ENCODE peak calls at places on chromosomes 6 and 20, in four cellular contexts. One of them, this sample, is unnamed.

GRCh38 chr6:164095056-164095455 is 680.5 kb downstream of the QKI start:
- DNase-seq in activated CD8-positive, alpha-beta T cell treated with anti-CD3 and anti-CD28 coated beads for 36 hours: no peak
- DNase-seq in fibroblast of the aortic adventitia: no peak
- DNase-seq in neural progenitor cell: no peak
- DNase-seq in this sample: no peak

GRCh38 chr6:161188547-161189465 is 85.1 kb downstream of the AGPAT4 start:
- DNase-seq in activated CD8-positive, alpha-beta T cell treated with anti-CD3 and anti-CD28 coated beads for 36 hours: no peak
- DNase-seq in fibroblast of the aortic adventitia: no peak
- DNase-seq in neural progenitor cell: no peak
- DNase-seq in this sample: no peak

GRCh38 chr20:4490595-4491280 is 231.0 kb upstream of the PRND start:
- DNase-seq in activated CD8-positive, alpha-beta T cell treated with anti-CD3 and anti-CD28 coated beads for 36 hours: no peak
- DNase-seq in fibroblast of the aortic adventitia: peak; percentile 55
- DNase-seq in neural progenitor cell: no peak
- DNase-seq in this sample: peak; percentile 66

GRCh38 chr6:56652231-56652630 is 9.5 kb upstream of the DST start:
- DNase-seq in activated CD8-positive, alpha-beta T cell treated with anti-CD3 and anti-CD28 coated beads for 36 hours: no peak
- DNase-seq in fibroblast of the aortic adventitia: peak; percentile 58
- DNase-seq in neural progenitor cell: no peak
- DNase-seq in this sample: no peak

GRCh38 chr20:1369970-1370369 is 22.9 kb downstream of the FKBP1A start:
- DNase-seq in activated CD8-positive, alpha-beta T cell treated with anti-CD3 and anti-CD28 coated beads for 36 hours: no peak
- DNase-seq in fibroblast of the aortic adventitia: no peak
- DNase-seq in neural progenitor cell: no peak
- DNase-seq in this sample: no peak

GRCh38 chr6:41047745-41048742 is 5.0 kb upstream of the APOBEC2 start:
- DNase-seq in activated CD8-positive, alpha-beta T cell treated with anti-CD3 and anti-CD28 coated beads for 36 hours: no peak
- DNase-seq in fibroblast of the aortic adventitia: no peak
- DNase-seq in neural progenitor cell: no peak
- DNase-seq in this sample: no peak

GRCh38 chr20:40542065-40542464 is 147.0 kb downstream of the MAFB start:
- DNase-seq in activated CD8-positive, alpha-beta T cell treated with anti-CD3 and anti-CD28 coated beads for 36 hours: no peak
- DNase-seq in fibroblast of the aortic adventitia: no peak
- DNase-seq in neural progenitor cell: no peak
- DNase-seq in this sample: no peak

GRCh38 chr20:30500829-30501440 is 756.5 kb upstream of the DEFB115 start:
- DNase-seq in activated CD8-positive, alpha-beta T cell treated with anti-CD3 and anti-CD28 coated beads for 36 hours: no peak
- DNase-seq in fibroblast of the aortic adventitia: no peak
- DNase-seq in neural progenitor cell: no peak
- DNase-seq in this sample: no peak

GRCh38 chr6:24454452-24454851 is 34.9 kb downstream of the GPLD1 start:
- DNase-seq in activated CD8-positive, alpha-beta T cell treated with anti-CD3 and anti-CD28 coated beads for 36 hours: no peak
- DNase-seq in fibroblast of the aortic adventitia: no peak
- DNase-seq in neural progenitor cell: no peak
- DNase-seq in this sample: no peak

GRCh38 chr6:24455061-24455460 is 34.3 kb downstream of the GPLD1 start:
- DNase-seq in activated CD8-positive, alpha-beta T cell treated with anti-CD3 and anti-CD28 coated beads for 36 hours: no peak
- DNase-seq in fibroblast of the aortic adventitia: no peak
- DNase-seq in neural progenitor cell: peak; percentile 18
- DNase-seq in this sample: no peak

GRCh38 chr6:24460966-24461365 is 28.4 kb downstream of the GPLD1 start:
- DNase-seq in activated CD8-positive, alpha-beta T cell treated with anti-CD3 and anti-CD28 coated beads for 36 hours: no peak
- DNase-seq in fibroblast of the aortic adventitia: no peak
- DNase-seq in neural progenitor cell: no peak
- DNase-seq in this sample: no peak

GRCh38 chr6:24458937-24459336 is 30.4 kb downstream of the GPLD1 start:
- DNase-seq in activated CD8-positive, alpha-beta T cell treated with anti-CD3 and anti-CD28 coated beads for 36 hours: no peak
- DNase-seq in fibroblast of the aortic adventitia: no peak
- DNase-seq in neural progenitor cell: no peak
- DNase-seq in this sample: no peak

GRCh38 chr6:24458134-24458533 is 31.2 kb downstream of the GPLD1 start:
- DNase-seq in activated CD8-positive, alpha-beta T cell treated with anti-CD3 and anti-CD28 coated beads for 36 hours: no peak
- DNase-seq in fibroblast of the aortic adventitia: no peak
- DNase-seq in neural progenitor cell: no peak
- DNase-seq in this sample: no peak
- TF ChIP-seq CTCF in activated CD8-positive, alpha-beta T cell treated with anti-CD3 and anti-CD28 coated beads for 36 hours: no peak
- TF ChIP-seq CTCF in fibroblast of the aortic adventitia: no peak
- TF ChIP-seq CTCF in neural progenitor cell: no peak
- TF ChIP-seq CTCF in this sample: no peak

GRCh38 chr20:51886341-51886740 is 84.0 kb upstream of the SALL4 start:
- DNase-seq in activated CD8-positive, alpha-beta T cell treated with anti-CD3 and anti-CD28 coated beads for 36 hours: no peak
- DNase-seq in fibroblast of the aortic adventitia: peak; percentile 16
- DNase-seq in neural progenitor cell: no peak
- DNase-seq in this sample: no peak

GRCh38 chr20:51889466-51889865 is 87.1 kb upstream of the SALL4 start:
- DNase-seq in activated CD8-positive, alpha-beta T cell treated with anti-CD3 and anti-CD28 coated beads for 36 hours: no peak
- DNase-seq in fibroblast of the aortic adventitia: no peak
- DNase-seq in neural progenitor cell: peak; percentile 48
- DNase-seq in this sample: no peak

GRCh38 chr20:51888186-51888790 is 86.0 kb upstream of the SALL4 start:
- DNase-seq in activated CD8-positive, alpha-beta T cell treated with anti-CD3 and anti-CD28 coated beads for 36 hours: no peak
- DNase-seq in fibroblast of the aortic adventitia: no peak
- DNase-seq in neural progenitor cell: peak; percentile 89
- DNase-seq in this sample: no peak

GRCh38 chr20:51884561-51884960 is 82.2 kb upstream of the SALL4 start:
- DNase-seq in activated CD8-positive, alpha-beta T cell treated with anti-CD3 and anti-CD28 coated beads for 36 hours: no peak
- DNase-seq in fibroblast of the aortic adventitia: peak; percentile 51
- DNase-seq in neural progenitor cell: no peak
- DNase-seq in this sample: peak; percentile 9

GRCh38 chr20:51886891-51887608 is 84.7 kb upstream of the SALL4 start:
- DNase-seq in activated CD8-positive, alpha-beta T cell treated with anti-CD3 and anti-CD28 coated beads for 36 hours: no peak
- DNase-seq in fibroblast of the aortic adventitia: no peak
- DNase-seq in neural progenitor cell: no peak
- DNase-seq in this sample: no peak
- TF ChIP-seq CTCF in activated CD8-positive, alpha-beta T cell treated with anti-CD3 and anti-CD28 coated beads for 36 hours: no peak
- TF ChIP-seq CTCF in fibroblast of the aortic adventitia: no peak
- TF ChIP-seq CTCF in neural progenitor cell: no peak
- TF ChIP-seq CTCF in this sample: no peak

DNA sequence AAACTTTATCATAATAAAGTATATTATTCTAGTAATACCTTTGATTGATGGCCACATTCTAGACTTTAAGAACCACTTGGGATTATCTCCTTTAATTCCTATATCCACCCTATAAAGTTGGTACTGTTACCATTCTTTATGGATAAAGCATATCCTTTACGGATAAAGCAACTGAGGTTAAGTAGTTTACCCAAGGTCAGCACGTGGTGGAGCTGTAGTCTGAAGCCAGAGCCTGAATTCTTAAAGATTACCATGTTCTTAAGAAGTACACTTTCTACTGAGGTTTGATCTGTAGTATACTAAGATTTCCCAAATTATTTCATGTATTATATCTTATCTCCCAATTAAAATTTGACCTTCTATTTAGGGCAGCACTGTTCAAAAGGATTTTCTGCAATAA is 3.0 kb upstream of the NCOA7 start:
- DNase-seq in activated CD8-positive, alpha-beta T cell treated with anti-CD3 and anti-CD28 coated beads for 36 hours: no peak
- DNase-seq in fibroblast of the aortic adventitia: peak; percentile 78
- DNase-seq in neural progenitor cell: no peak
- DNase-seq in this sample: peak; percentile 44
- TF ChIP-seq CTCF in activated CD8-positive, alpha-beta T cell treated with anti-CD3 and anti-CD28 coated beads for 36 hours: no peak
- TF ChIP-seq CTCF in fibroblast of the aortic adventitia: peak; percentile 43
- TF ChIP-seq CTCF in neural progenitor cell: peak; percentile 10
- TF ChIP-seq CTCF in this sample: peak; percentile 63

GRCh38 chr6:42819803-42820508 is 38.1 kb downstream of the BICRAL start:
- DNase-seq in activated CD8-positive, alpha-beta T cell treated with anti-CD3 and anti-CD28 coated beads for 36 hours: peak; percentile 15
- DNase-seq in fibroblast of the aortic adventitia: peak; percentile 54
- DNase-seq in neural progenitor cell: peak; percentile 15
- DNase-seq in this sample: no peak
- TF ChIP-seq CTCF in activated CD8-positive, alpha-beta T cell treated with anti-CD3 and anti-CD28 coated beads for 36 hours: no peak
- TF ChIP-seq CTCF in fibroblast of the aortic adventitia: peak; percentile 57
- TF ChIP-seq CTCF in neural progenitor cell: peak; percentile 22
- TF ChIP-seq CTCF in this sample: peak; percentile 46

DNA sequence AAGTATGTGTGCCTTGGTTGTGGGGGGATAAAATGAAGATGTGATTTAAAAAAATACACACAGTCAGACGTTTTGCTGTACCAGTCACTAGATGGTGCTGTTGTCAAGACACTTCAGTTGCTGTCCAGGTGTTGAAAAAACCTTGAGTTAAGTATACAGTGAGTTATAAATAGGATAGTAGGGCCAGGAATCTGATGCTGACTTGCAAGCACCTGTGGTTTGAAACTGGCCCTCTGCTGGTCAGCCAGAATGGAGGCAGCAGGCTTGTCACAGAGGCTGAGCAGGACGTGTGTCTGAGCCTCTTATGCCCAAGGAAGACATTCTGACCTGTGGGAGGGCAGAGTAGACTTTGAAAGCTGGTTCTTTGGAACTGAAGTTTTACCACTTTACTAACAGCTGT is 27.8 kb downstream of the RNF8 start:
- DNase-seq in activated CD8-positive, alpha-beta T cell treated with anti-CD3 and anti-CD28 coated beads for 36 hours: peak; percentile 36
- DNase-seq in fibroblast of the aortic adventitia: peak; percentile 65
- DNase-seq in neural progenitor cell: peak; percentile 70
- DNase-seq in this sample: peak; percentile 58
- TF ChIP-seq CTCF in activated CD8-positive, alpha-beta T cell treated with anti-CD3 and anti-CD28 coated beads for 36 hours: peak; percentile 68
- TF ChIP-seq CTCF in fibroblast of the aortic adventitia: peak; percentile 56
- TF ChIP-seq CTCF in neural progenitor cell: peak; percentile 79
- TF ChIP-seq CTCF in this sample: peak; percentile 82

DNA sequence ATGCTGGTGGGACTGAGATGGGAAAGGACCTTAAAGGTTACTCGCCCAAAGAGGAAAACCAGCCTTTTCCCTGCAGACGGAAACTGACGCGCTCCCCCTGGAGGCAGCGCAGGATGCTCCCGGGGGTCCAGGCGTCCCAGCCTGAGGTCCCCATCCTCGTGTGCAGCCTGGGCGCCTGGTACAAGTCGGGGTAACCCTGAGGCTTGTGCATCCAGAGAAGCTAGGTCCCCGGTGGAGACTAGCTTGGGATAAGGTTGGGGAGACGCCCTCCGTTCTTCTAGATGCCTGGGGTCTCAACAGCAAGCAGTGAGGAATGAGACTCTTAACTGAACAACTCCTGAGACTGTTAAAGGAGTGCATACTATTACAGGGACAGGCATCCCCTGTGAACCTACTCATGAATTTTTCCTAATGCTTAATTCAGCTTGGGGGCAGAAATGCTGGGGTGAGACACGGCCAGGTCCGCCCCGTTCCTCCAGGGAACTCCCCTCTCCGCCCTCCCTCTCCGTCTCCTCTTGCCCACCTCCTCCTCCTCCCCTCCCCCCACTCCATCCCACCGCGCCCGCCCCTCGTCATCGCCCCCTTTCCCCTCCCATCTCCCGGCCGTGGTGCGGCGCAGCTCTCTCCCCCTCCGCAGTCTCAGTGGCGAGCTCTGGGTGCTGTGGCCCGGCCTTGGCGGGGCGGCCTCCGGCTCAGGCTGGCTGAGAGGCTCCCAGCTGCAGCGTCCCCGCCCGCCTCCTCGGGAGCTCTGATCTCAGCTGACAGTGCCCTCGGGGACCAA is at the start of gene PRSS35:
- DNase-seq in activated CD8-positive, alpha-beta T cell treated with anti-CD3 and anti-CD28 coated beads for 36 hours: peak; percentile 29
- DNase-seq in fibroblast of the aortic adventitia: peak; percentile 40
- DNase-seq in neural progenitor cell: peak; percentile 92
- DNase-seq in this sample: peak; percentile 16
- TF ChIP-seq CTCF in activated CD8-positive, alpha-beta T cell treated with anti-CD3 and anti-CD28 coated beads for 36 hours: peak; percentile 38
- TF ChIP-seq CTCF in fibroblast of the aortic adventitia: peak; percentile 77
- TF ChIP-seq CTCF in neural progenitor cell: peak; percentile 84
- TF ChIP-seq CTCF in this sample: peak; percentile 87

GRCh38 chr6:105793132-105793531 is 293.0 kb upstream of the PRDM1 start:
- DNase-seq in activated CD8-positive, alpha-beta T cell treated with anti-CD3 and anti-CD28 coated beads for 36 hours: no peak
- DNase-seq in fibroblast of the aortic adventitia: no peak
- DNase-seq in neural progenitor cell: no peak
- DNase-seq in this sample: no peak
- TF ChIP-seq CTCF in activated CD8-positive, alpha-beta T cell treated with anti-CD3 and anti-CD28 coated beads for 36 hours: no peak
- TF ChIP-seq CTCF in fibroblast of the aortic adventitia: no peak
- TF ChIP-seq CTCF in neural progenitor cell: no peak
- TF ChIP-seq CTCF in this sample: peak; percentile 49

DNA sequence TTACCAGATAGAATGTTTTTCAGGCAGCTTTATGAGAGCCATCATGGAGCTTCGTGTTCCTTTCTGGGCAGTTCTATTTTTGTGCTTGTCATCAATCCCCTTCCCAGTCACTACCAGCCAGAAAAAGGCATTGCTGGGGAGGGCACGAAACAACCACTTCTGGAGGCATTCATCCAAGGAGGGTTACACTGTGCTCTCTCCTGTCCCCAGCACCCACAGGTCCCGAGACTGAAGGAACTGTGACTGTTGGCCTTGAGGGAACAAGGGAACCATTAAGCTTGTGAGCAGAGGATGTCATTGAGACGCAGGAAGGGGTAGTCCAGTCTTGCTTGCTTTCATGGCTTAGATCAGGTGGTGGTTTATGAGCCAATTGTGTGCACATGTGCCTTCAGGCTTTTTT is 20.1 kb upstream of the ENPP5 start:
- DNase-seq in activated CD8-positive, alpha-beta T cell treated with anti-CD3 and anti-CD28 coated beads for 36 hours: no peak
- DNase-seq in fibroblast of the aortic adventitia: no peak
- DNase-seq in neural progenitor cell: no peak
- DNase-seq in this sample: no peak
- TF ChIP-seq CTCF in activated CD8-positive, alpha-beta T cell treated with anti-CD3 and anti-CD28 coated beads for 36 hours: no peak
- TF ChIP-seq CTCF in fibroblast of the aortic adventitia: no peak
- TF ChIP-seq CTCF in neural progenitor cell: no peak
- TF ChIP-seq CTCF in this sample: no peak

GRCh38 chr6:117976030-117976651 is 69.1 kb downstream of the SLC35F1 start:
- DNase-seq in activated CD8-positive, alpha-beta T cell treated with anti-CD3 and anti-CD28 coated beads for 36 hours: peak; percentile 5
- DNase-seq in fibroblast of the aortic adventitia: peak; percentile 46
- DNase-seq in neural progenitor cell: peak; percentile 82
- DNase-seq in this sample: peak; percentile 12
- TF ChIP-seq CTCF in activated CD8-positive, alpha-beta T cell treated with anti-CD3 and anti-CD28 coated beads for 36 hours: peak; percentile 75
- TF ChIP-seq CTCF in fibroblast of the aortic adventitia: peak; percentile 54
- TF ChIP-seq CTCF in neural progenitor cell: peak; percentile 86
- TF ChIP-seq CTCF in this sample: peak; percentile 63

This sample was measured in HFFc6.